ENCODE peak calls at places on chromosomes 1 and 21, in five cellular contexts. V, H, E, I and A are unnamed samples.

GRCh38 chr1:32972814-32973428 is 8.3 kb upstream of the RNF19B start:
- DNase-seq in V (no peak), H (peak; percentile 57), E (no peak), I (no peak), A (peak; percentile 40)

GRCh38 chr1:92291372-92291999 is 7.3 kb downstream of the GLMN start:
- DNase-seq in V (no peak), H (no peak), E (no peak), I (no peak), A (no peak)

GRCh38 chr1:1206376-1207253 is at the start of gene TNFRSF18:
- DNase-seq in V (no peak), H (peak; percentile 12), E (peak; percentile 41), I (no peak), A (no peak)

GRCh38 chr1:46244656-46245371 is 2.7 kb upstream of the RAD54L start:
- DNase-seq in V (peak; percentile 9), H (no peak), E (no peak), I (no peak), A (no peak)

GRCh38 chr21:37145635-37146111 is 72.6 kb downstream of the TTC3 start:
- DNase-seq in V (no peak), H (no peak), E (no peak), I (no peak), A (no peak)

GRCh38 chr1:89754518-89754917 is 66.3 kb upstream of the LRRC8D start:
- DNase-seq in V (no peak), H (no peak), E (no peak), I (no peak), A (no peak)

GRCh38 chr21:38621132-38621531 is 122.9 kb upstream of the ERG start:
- DNase-seq in V (no peak), H (no peak), E (no peak), I (no peak), A (no peak)

GRCh38 chr1:91487469-91487868 is 13.2 kb upstream of the CDC7 start:
- DNase-seq in V (no peak), H (no peak), E (no peak), I (no peak), A (no peak)

GRCh38 chr1:1337793-1338147 is 6.7 kb downstream of the TAS1R3 start:
- DNase-seq in V (no peak), H (no peak), E (no peak), I (peak; percentile 28), A (no peak)

GRCh38 chr1:154736840-154737239 is 128.9 kb upstream of the ADAR start:
- DNase-seq in V (peak; percentile 10), H (no peak), E (peak; percentile 39), I (peak; percentile 53), A (peak; percentile 52)